ENCODE peak calls at places on chromosome 9, in five cellular contexts. J is neural progenitor cell, Y is astrocyte, W is fibroblast of lung, B is mammary epithelial cell. I is an unnamed sample.

GRCh38 chr9:2411459-2412215 is 209.9 kb upstream of the VLDLR start:
- DNase-seq in J (peak; percentile 48), Y (peak; percentile 85), W (peak; percentile 89), B (no peak), I (no peak)

GRCh38 chr9:18972675-18973074 is 60.3 kb downstream of the SAXO1 start:
- DNase-seq in J (no peak), Y (no peak), W (no peak), B (no peak), I (no peak)

GRCh38 chr9:1453636-1454035 is 403.5 kb downstream of the DMRT2 start:
- DNase-seq in J (no peak), Y (no peak), W (no peak), B (no peak), I (no peak)

GRCh38 chr9:18795947-18796705 is 236.9 kb downstream of the SAXO1 start:
- DNase-seq in J (peak; percentile 45), Y (peak; percentile 98), W (peak; percentile 98), B (no peak), I (no peak)

GRCh38 chr9:108761530-108762347 is 94.0 kb downstream of the ACTL7B start:
- DNase-seq in J (peak; percentile 76), Y (peak; percentile 13), W (peak; percentile 25), B (peak; percentile 31), I (peak; percentile 82)

GRCh38 chr9:94980947-94981632 is 254.6 kb downstream of the AOPEP start:
- DNase-seq in J (peak; percentile 79), Y (no peak), W (no peak), B (no peak), I (peak; percentile 73)

GRCh38 chr9:116144038-116144437 is 9.6 kb upstream of the PAPPA start:
- DNase-seq in J (no peak), Y (peak; percentile 81), W (peak; percentile 85), B (peak; percentile 88), I (no peak)

GRCh38 chr9:136474021-136474640 is 8.7 kb downstream of the SEC16A start:
- DNase-seq in J (no peak), Y (no peak), W (no peak), B (no peak), I (no peak)

GRCh38 chr9:33139421-33140228 is 27.5 kb downstream of the B4GALT1 start:
- DNase-seq in J (peak; percentile 25), Y (peak; percentile 79), W (peak; percentile 84), B (no peak), I (no peak)

GRCh38 chr9:94757158-94757557 is 30.7 kb downstream of the AOPEP start:
- DNase-seq in J (no peak), Y (peak; percentile 93), W (peak; percentile 94), B (no peak), I (no peak)

GRCh38 chr9:114367406-114367805 is 20.4 kb downstream of the AKNA start:
- DNase-seq in J (no peak), Y (no peak), W (no peak), B (no peak), I (no peak)

GRCh38 chr9:95874989-95875304 is 544 bp upstream of the ERCC6L2 start:
- DNase-seq in J (peak; percentile 52), Y (no peak), W (no peak), B (peak; percentile 52), I (peak; percentile 63)

GRCh38 chr9:272251-273213 is 57.9 kb downstream of the DOCK8 start:
- DNase-seq in J (no peak), Y (no peak), W (no peak), B (no peak), I (no peak)

GRCh38 chr9:100150209-100150608 is 51.2 kb downstream of the INVS start:
- DNase-seq in J (no peak), Y (no peak), W (peak; percentile 8), B (no peak), I (no peak)

GRCh38 chr9:76690575-76691370 is 73.5 kb upstream of the PCA3 start:
- DNase-seq in J (no peak), Y (no peak), W (no peak), B (no peak), I (no peak)

GRCh38 chr9:33082135-33082534 is 5.7 kb upstream of the SMU1 start:
- DNase-seq in J (no peak), Y (no peak), W (no peak), B (no peak), I (no peak)

GRCh38 chr9:105658351-105658750 is 3.9 kb upstream of the TAL2 start:
- DNase-seq in J (peak; percentile 62), Y (no peak), W (no peak), B (no peak), I (peak; percentile 61)

GRCh38 chr9:84068872-84069271 is 88.3 kb downstream of the RMI1 start:
- DNase-seq in J (no peak), Y (no peak), W (no peak), B (no peak), I (no peak)

GRCh38 chr9:110555971-110556370 is 23.6 kb downstream of the SVEP1 start:
- DNase-seq in J (no peak), Y (peak; percentile 88), W (peak; percentile 91), B (peak; percentile 29), I (no peak)

GRCh38 chr9:87573841-87574342 is 76.2 kb downstream of the DAPK1 start:
- DNase-seq in J (no peak), Y (peak; percentile 29), W (peak; percentile 53), B (no peak), I (no peak)

DNA sequence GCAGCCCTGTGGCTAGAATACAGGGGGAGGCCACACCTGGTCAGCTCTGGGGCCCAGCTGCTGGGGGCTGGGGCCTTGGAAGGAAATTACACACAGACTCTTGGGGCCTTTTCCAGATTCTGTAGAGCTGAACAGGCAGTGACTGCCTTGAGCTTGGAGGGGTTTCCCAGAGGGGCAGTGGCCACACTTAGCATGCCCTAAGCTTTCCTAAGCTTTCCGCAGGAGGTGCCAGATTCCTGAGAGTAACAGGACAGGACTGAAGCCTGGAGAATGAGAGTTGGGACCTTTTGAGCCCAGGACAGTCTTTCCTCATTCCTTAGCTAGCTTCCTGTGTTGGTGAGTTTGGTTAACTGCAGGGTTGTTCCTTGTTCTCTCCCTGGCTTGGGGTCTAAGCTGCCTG is 1.4 kb downstream of the TBC1D13 start:
- DNase-seq in J (no peak), Y (no peak), W (no peak), B (no peak), I (peak; percentile 60)
- H3K4me3 ChIP-seq in J (peak overlapping the region; percentile 96), Y (peak overlapping the region; percentile 89), W (peak overlapping the region; percentile 92), B (peak overlapping the region; percentile 96), I (peak overlapping the region; percentile 95)

GRCh38 chr9:36332006-36332405 is 68.1 kb downstream of the RNF38 start:
- DNase-seq in J (no peak), Y (no peak), W (peak; percentile 14), B (no peak), I (no peak)
- H3K4me1 ChIP-seq in J (no peaks in the 10 kb centered on the region), Y (peaks cover 4% of the 10 kb centered on the region), W (no peaks in the 10 kb centered on the region), B (peaks cover 23% of the 10 kb centered on the region), I (no peaks in the 10 kb centered on the region)

DNA sequence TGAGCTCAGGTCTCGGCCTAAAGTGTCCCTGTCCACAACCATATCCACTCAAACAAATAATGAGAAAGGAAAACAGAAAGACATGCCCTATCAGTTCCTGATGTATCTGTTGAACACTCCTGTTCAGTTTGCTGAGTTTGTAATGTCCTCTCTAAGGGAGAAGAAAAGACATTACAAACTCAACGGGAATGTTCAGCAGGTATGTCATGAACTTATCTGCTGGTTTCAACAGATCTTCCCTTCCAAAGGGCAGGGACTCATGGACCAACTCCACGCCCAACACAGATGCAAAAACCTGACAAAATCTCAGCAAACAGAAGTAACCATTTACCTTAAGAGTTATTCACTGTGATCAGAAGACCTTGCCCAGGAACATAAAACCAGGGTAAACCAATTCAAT is 23.7 kb downstream of the BICD2 start:
- DNase-seq in J (no peak), Y (no peak), W (no peak), B (no peak), I (no peak)
- H3K9ac ChIP-seq in J (no peak overlapping the region), Y (no peak overlapping the region), W (no peak overlapping the region), B (peak overlapping the region; percentile 21), I (no peak overlapping the region)

DNA sequence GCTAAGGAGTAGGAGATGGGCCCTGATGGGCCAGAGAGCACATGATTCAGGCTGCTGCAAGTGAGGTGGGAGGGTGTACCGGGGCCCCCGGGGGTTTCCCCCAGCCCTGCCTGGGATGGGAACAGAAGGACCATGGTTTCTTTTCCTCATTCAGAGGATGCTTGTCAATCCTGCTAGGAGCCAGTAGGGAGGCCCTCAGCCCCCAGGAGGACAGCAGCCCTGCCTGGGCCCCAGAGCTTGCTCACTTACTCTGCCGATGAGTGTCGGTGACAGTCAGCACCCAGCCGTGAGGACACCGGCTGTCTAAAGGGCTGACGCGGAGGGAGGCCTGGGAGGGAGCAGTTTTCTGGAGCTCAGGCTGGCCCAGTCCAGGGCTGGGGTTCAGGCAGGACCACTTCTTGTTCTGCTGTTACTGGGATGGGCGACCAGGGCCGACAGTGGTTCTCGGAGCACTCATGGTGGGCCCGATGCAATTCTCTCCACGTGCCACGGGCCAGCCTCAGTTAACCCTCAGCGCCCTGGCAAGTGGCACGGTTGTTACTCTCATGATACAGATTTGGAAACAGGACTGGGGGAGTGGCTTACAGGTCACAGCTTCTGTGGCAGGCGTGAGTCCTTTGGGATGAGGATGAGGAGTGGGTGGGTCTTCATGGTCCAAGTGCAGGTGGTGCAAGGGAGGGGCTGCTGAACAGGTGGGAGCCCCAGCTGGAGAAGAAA is 1.8 kb downstream of the ARRDC1 start:
- DNase-seq in J (no peak), Y (no peak), W (no peak), B (no peak), I (no peak)
- H3K4me3 ChIP-seq in J (no peak overlapping the region), Y (no peak overlapping the region), W (peak overlapping the region; percentile 68), B (peak overlapping the region; percentile 71), I (peak overlapping the region; percentile 77)

DNA sequence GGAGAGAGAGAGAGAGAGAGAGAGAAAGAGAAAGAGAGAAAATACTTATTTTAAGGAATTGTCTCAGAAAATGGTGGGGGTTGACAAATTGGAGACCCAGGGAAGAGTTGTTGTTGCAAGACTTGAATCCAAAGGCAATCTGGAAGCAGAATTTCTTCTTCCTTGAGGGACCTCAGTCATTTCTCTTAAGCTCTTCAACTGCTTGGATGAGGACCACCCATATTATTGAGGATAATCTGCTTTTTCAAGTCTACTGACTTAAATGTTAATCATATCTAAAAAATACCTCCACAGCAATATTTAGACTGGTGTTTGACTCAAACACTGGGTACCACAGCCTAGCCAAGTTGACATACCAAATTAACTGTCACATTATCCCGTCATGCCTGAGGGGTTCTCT is 2.9 kb downstream of the CDKN2B-AS1 start:
- DNase-seq in J (no peak), Y (no peak), W (no peak), B (no peak), I (no peak)
- H3K4me1 ChIP-seq in J (peaks cover 6% of the 10 kb centered on the region), Y (peaks cover 20% of the 10 kb centered on the region), W (peaks cover 2% of the 10 kb centered on the region), B (peaks cover 13% of the 10 kb centered on the region), I (no peaks in the 10 kb centered on the region)

GRCh38 chr9:34559616-34560546 is 29.6 kb downstream of the CNTFR start:
- DNase-seq in J (peak; percentile 50), Y (peak; percentile 40), W (peak; percentile 52), B (peak; percentile 48), I (no peak)
- H3K9ac ChIP-seq in J (peak overlapping the region; percentile 15), Y (peak overlapping the region; percentile 38), W (no peak overlapping the region), B (no peak overlapping the region), I (no peak overlapping the region)

DNA sequence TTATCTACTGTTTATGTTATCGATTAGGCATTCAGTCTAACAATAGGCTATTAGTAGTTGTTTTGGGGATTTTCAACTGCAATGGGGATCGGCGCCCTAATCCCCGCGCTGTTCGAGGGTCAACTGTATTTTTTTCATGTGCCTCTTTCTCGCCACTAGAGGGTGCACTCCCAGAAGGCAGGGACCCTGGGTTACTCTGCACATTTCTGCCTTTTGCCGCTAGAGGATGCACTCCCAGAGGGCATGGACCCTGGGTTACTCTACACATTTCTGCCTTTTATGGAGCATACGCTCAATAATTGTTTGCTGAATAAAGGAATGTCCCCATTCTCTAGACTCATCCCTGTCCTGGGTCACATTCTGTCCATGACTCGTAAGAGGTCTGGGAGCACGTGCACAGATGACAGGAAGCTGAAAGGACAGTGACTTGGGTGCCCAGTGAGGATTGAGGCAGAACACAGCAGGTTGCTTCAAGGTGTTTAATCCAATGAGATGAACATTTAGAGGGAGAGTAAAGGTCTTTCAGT is 27.9 kb upstream of the RECK start:
- DNase-seq in J (peak; percentile 84), Y (no peak), W (peak; percentile 45), B (peak; percentile 17), I (peak; percentile 91)
- H3K4me3 ChIP-seq in J (no peak overlapping the region), Y (no peak overlapping the region), W (no peak overlapping the region), B (no peak overlapping the region), I (no peak overlapping the region)